ENCODE peak calls at places on chromosomes 3 and 15, in five cellular contexts. N is stimulated activated naive B cell treated with anti-CD40 and anti-IgM and Interleukin-4, amounts not matched to agents 10 μg/mL and 1 μg/mL and 100 μg/mL, for 72 hours; A is CD4-positive, alpha-beta memory T cell; B is upper lobe of right lung; Z is nephron progenitor cell. S is an unnamed sample.
A peak's percentile ranks its signal among the peaks of the same experiment; 100 is the strongest.

GRCh38 chr3:144039661-144040060 is 68.0 kb downstream of the DIPK2A start:
- DNase-seq in N (no peak), B (no peak), Z (no peak), A (no peak), S (no peak)

GRCh38 chr3:9316881-9317341 is 45.9 kb upstream of the THUMPD3 start:
- DNase-seq in B (no peak), A (no peak), Z (no peak), N (no peak), S (no peak)

GRCh38 chr3:48548731-48549705 is 7.6 kb downstream of the PFKFB4 start:
- DNase-seq in B (peak; percentile 90), Z (peak; percentile 84), A (peak; percentile 82), N (peak; percentile 68), S (peak; percentile 88)

GRCh38 chr3:72295974-72296450 is 511.1 kb upstream of the PROK2 start:
- DNase-seq in A (no peak), B (no peak), Z (no peak), N (no peak), S (no peak)

GRCh38 chr3:194404365-194405140 is 5.5 kb upstream of the GP5 start:
- DNase-seq in A (peak; percentile 59), N (no peak), B (no peak), Z (peak; percentile 36), S (no peak)

GRCh38 chr3:13404625-13405452 is 15.3 kb downstream of the NUP210 start:
- DNase-seq in B (no peak), A (no peak), N (no peak), Z (no peak), S (no peak)

GRCh38 chr3:195135921-195136320 is 135.0 kb downstream of the XXYLT1 start:
- DNase-seq in Z (no peak), B (no peak), N (no peak), A (no peak), S (no peak)

GRCh38 chr3:63972196-63972595 is 51.1 kb downstream of the PSMD6 start:
- DNase-seq in B (no peak), N (no peak), A (no peak), Z (no peak), S (no peak)

GRCh38 chr3:177928156-177928555 is 608.1 kb upstream of the KCNMB2 start:
- DNase-seq in N (no peak), B (no peak), A (no peak), Z (no peak), S (no peak)

GRCh38 chr3:102179321-102180290 is 255.2 kb upstream of the ZPLD1 start:
- DNase-seq in N (no peak), Z (no peak), A (no peak), B (no peak), S (no peak)

GRCh38 chr3:10303785-10304184 is 11.0 kb upstream of the GHRL start:
- DNase-seq in N (no peak), A (no peak), Z (no peak), B (no peak), S (no peak)

GRCh38 chr3:126389112-126389791 is 5.5 kb upstream of the CFAP100 start:
- DNase-seq in A (no peak), B (peak; percentile 96), Z (peak; percentile 84), N (peak; percentile 75), S (peak; percentile 97)

GRCh38 chr3:86967062-86967461 is 23.9 kb downstream of the VGLL3 start:
- DNase-seq in A (no peak), B (no peak), Z (no peak), N (no peak), S (no peak)

GRCh38 chr3:71416868-71417267 is 166.7 kb downstream of the FOXP1 start:
- DNase-seq in N (no peak), A (peak; percentile 46), B (no peak), Z (no peak), S (no peak)

GRCh38 chr3:98536456-98537017 is 4.8 kb downstream of the GPR15 start:
- DNase-seq in N (no peak), Z (no peak), B (no peak), A (no peak), S (no peak)

GRCh38 chr3:188947983-188948657 is 223.7 kb upstream of the TPRG1 start:
- DNase-seq in N (no peak), A (no peak), Z (peak; percentile 82), B (peak; percentile 94), S (peak; percentile 98)

GRCh38 chr3:55486101-55486856 is 827 bp downstream of the WNT5A start:
- DNase-seq in B (peak; percentile 89), N (no peak), A (no peak), Z (peak; percentile 79), S (no peak)

GRCh38 chr3:43286886-43287301 is 554 bp downstream of the SNRK start:
- DNase-seq in A (peak; percentile 43), Z (no peak), N (no peak), B (no peak), S (no peak)

GRCh38 chr3:13832130-13832529 is 47.7 kb downstream of the WNT7A start:
- DNase-seq in N (no peak), A (no peak), B (no peak), Z (no peak), S (no peak)

GRCh38 chr3:120908030-120908802 is at the start of gene STXBP5L:
- DNase-seq in B (peak; percentile 86), A (peak; percentile 3), N (peak; percentile 54), Z (peak; percentile 98), S (no peak)

GRCh38 chr15:85543741-85544155 is 163.3 kb downstream of the AKAP13 start:
- DNase-seq in Z (no peak), A (peak; percentile 39), N (no peak), B (peak; percentile 89), S (no peak)

GRCh38 chr3:100097919-100098896 is 16.1 kb downstream of the FILIP1L start:
- DNase-seq in A (no peak), N (no peak), Z (no peak), B (no peak), S (no peak)

GRCh38 chr3:189688296-189688695 is 57.1 kb downstream of the TP63 start:
- DNase-seq in A (no peak), N (no peak), B (no peak), Z (no peak), S (no peak)

GRCh38 chr3:3170998-3171397 is 8.5 kb downstream of the CRBN start:
- DNase-seq in Z (no peak), B (no peak), N (no peak), A (peak; percentile 51), S (no peak)

GRCh38 chr3:141076821-141077571 is 25.8 kb downstream of the SPSB4 start:
- DNase-seq in B (peak; percentile 79), N (peak; percentile 21), A (no peak), Z (peak; percentile 81), S (no peak)

GRCh38 chr15:71273731-71274447 is 158.6 kb downstream of the THSD4 start:
- DNase-seq in A (no peak), B (no peak), Z (no peak), N (no peak), S (no peak)

GRCh38 chr15:31977812-31978662 is 52.3 kb upstream of the CHRNA7 start:
- DNase-seq in N (peak; percentile 27), B (peak; percentile 75), A (peak; percentile 45), Z (peak; percentile 86), S (no peak)

GRCh38 chr15:39127151-39127815 is 453.6 kb upstream of the THBS1 start:
- DNase-seq in N (no peak), A (no peak), Z (no peak), B (no peak), S (no peak)

GRCh38 chr15:101604124-101604874 is 47.9 kb downstream of the TM2D3 start:
- DNase-seq in Z (no peak), A (no peak), B (no peak), N (no peak), S (no peak)

GRCh38 chr3:14803101-14803980 is 15.4 kb upstream of the FGD5 start:
- DNase-seq in A (no peak), Z (no peak), B (peak; percentile 46), N (no peak), S (peak; percentile 63)

GRCh38 chr3:12999147-13000140 is 73.8 kb downstream of the IQSEC1 start:
- DNase-seq in Z (no peak), A (no peak), B (peak; percentile 93), N (peak; percentile 70), S (peak; percentile 90)

GRCh38 chr3:32577621-32578556 is 7.2 kb upstream of the DYNC1LI1 start:
- DNase-seq in N (peak; percentile 76), A (no peak), B (no peak), Z (no peak), S (no peak)

GRCh38 chr3:58565621-58566397 is 11.4 kb downstream of the FAM107A start:
- DNase-seq in N (no peak), Z (peak; percentile 24), B (no peak), A (no peak), S (peak; percentile 52)

GRCh38 chr15:101455291-101455916 is 34.1 kb downstream of the PCSK6 start:
- DNase-seq in A (no peak), N (no peak), B (no peak), Z (no peak), S (peak; percentile 68)

GRCh38 chr3:111721702-111722205 is 126.6 kb upstream of the ZBED2 start:
- DNase-seq in B (no peak), A (no peak), Z (no peak), N (no peak), S (no peak)